ENCODE peak calls at places on chromosomes 6 and 20, in five cellular contexts. C is HAP-1, K is psoas muscle, R is brain microvascular endothelial cell, A is pancreas. X is an unnamed sample.

GRCh38 chr20:23143098-23143497 is 57.0 kb upstream of the CD93 start:
- DNase-seq in C (no peak), K (peak), R (peak), A (no peak), X (peak)

GRCh38 chr6:1639430-1639829 is 29.7 kb downstream of the FOXC1 start:
- DNase-seq in C (no peak), K (no peak), R (no peak), A (no peak), X (no peak)

GRCh38 chr6:1604347-1604990 is 5.2 kb upstream of the FOXC1 start:
- DNase-seq in C (peak), K (peak), R (no peak), A (peak), X (no peak)

GRCh38 chr6:41767112-41767946 is 12.4 kb downstream of the FRS3 start:
- DNase-seq in C (peak), K (no peak), R (peak), A (no peak), X (peak)

GRCh38 chr6:32182617-32183016 is 1.4 kb downstream of the AGER start:
- DNase-seq in C (no peak), K (no peak), R (no peak), A (no peak), X (no peak)

GRCh38 chr6:36285187-36285612 is 15.3 kb downstream of the PNPLA1 start:
- DNase-seq in C (no peak), K (no peak), R (no peak), A (no peak), X (no peak)

GRCh38 chr6:144378437-144378836 is 93.3 kb downstream of the UTRN start:
- DNase-seq in C (no peak), K (no peak), R (no peak), A (no peak), X (no peak)

GRCh38 chr20:23085415-23086055 is 589 bp downstream of the CD93 start:
- DNase-seq in C (no peak), K (no peak), R (no peak), A (no peak), X (no peak)

GRCh38 chr20:34621383-34622367 is 55.2 kb downstream of the PIGU start:
- DNase-seq in C (no peak), K (no peak), R (peak), A (no peak), X (no peak)

GRCh38 chr6:151488226-151488625 is 5.6 kb upstream of the CCDC170 start:
- DNase-seq in C (no peak), K (no peak), R (no peak), A (no peak), X (no peak)

GRCh38 chr6:159217595-159218275 is 48.5 kb downstream of the FNDC1 start:
- DNase-seq in C (peak), K (no peak), R (peak), A (peak), X (no peak)

DNA sequence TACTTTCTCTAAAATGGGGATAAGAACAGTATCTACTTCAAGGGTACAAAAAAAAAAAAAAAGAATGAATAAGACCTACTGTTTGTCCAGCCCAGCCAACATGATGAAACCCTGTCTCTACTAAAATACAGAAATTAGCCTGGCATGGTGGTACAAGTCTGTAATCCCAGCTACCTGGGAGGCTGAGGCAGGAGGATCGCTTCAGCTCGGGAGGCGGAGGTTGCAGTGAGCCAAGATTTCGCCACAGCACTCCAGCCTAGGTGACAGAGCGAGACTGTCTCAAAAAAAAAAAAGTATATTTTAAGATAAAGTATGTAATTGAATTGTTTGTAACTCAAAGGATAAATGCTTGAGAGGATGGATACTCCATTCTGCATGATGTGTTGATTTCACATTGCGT is 2.0 kb downstream of the BLTP3A start:
- DNase-seq in C (no peak), K (no peak), R (no peak), A (no peak), X (no peak)
- H3K4me3 ChIP-seq in C (no peak), K (no peak), R (no peak), A (no peak), X (no peak)

DNA sequence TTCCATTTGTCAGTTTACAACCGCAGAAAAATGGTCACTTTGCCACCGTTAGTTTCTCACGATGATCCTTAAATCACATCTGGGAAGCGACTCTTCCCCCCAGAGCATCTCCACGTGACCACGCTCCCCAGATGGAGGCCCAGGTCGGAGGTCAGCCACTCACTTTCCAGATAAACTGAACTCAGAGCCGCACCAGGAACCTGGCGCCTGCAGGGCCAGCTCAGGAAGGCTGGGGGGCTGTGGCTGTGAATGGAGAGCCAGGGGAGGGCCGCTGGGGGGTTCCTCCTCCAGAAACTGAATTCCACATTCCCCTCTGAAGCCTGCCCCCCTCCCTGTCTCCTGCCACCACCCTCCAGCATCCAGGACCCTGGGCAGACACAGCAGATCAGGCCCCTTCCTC is 55.2 kb downstream of the DLL1 start:
- DNase-seq in C (no peak), K (no peak), R (no peak), A (peak), X (no peak)
- H3K4me3 ChIP-seq in C (no peak), K (no peak), R (no peak), A (no peak), X (no peak)

GRCh38 chr6:24924956-24925355 is 10.8 kb downstream of the RIPOR2 start:
- DNase-seq in C (no peak), K (no peak), R (no peak), A (no peak), X (no peak)

GRCh38 chr6:24925661-24926060 is 10.1 kb downstream of the RIPOR2 start:
- DNase-seq in C (no peak), K (no peak), R (no peak), A (no peak), X (no peak)

GRCh38 chr6:24927234-24927955 is 8.4 kb downstream of the RIPOR2 start:
- DNase-seq in C (no peak), K (no peak), R (no peak), A (no peak), X (no peak)

GRCh38 chr6:24926639-24927038 is 9.1 kb downstream of the RIPOR2 start:
- DNase-seq in C (no peak), K (no peak), R (no peak), A (no peak), X (no peak)

DNA sequence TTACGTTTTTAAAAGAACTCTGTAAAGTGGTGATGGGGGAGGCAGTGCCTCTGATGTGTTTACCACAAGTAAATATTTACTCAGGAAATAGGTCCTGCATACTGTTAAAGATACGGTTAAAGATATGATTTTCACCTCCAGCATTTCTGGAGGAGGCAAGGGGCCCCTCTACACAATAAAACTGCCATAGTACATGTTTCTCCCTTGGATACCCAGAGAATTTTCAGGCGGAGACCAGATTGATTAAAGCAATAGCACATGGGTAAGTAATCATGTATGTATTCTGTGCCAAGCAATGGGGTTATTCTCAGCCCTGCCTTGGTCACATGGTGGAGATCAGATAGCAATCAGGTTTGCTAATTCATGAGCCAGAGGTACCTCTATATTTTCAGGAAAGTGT is 9.6 kb downstream of the RIPOR2 start:
- DNase-seq in C (no peak), K (no peak), R (no peak), A (no peak), X (no peak)
- H3K4me3 ChIP-seq in C (no peak), K (no peak), R (no peak), A (no peak), X (no peak)

GRCh38 chr6:123526128-123526527 is 110.6 kb downstream of the TRDN start:
- DNase-seq in C (no peak), K (no peak), R (no peak), A (no peak), X (no peak)
- H3K4me3 ChIP-seq in C (no peak), K (no peak), R (no peak), A (no peak), X (no peak)

DNA sequence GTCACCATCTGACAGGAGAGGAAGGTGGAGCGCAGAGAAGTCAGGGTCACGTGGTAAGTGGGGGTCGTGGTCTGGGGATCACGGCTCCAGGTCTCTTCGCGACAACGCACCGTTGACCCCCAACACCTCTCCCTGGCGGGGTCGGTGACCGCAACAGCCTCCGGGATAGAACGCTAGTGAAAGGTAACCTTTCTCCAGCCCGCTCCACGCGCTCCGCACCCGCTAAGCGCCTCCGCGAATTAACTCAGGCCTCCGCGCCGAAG is 600 bp upstream of the SYNJ2 start:
- DNase-seq in C (no peak), K (no peak), R (no peak), A (peak), X (no peak)
- H3K4me3 ChIP-seq in C (peak), K (peak), R (peak), A (peak), X (peak)